ENCODE peak calls at places on chromosomes 13 and 19, in seven cellular contexts. J, I, O, Y, E, B and T are unnamed samples.

GRCh38 chr19:898663-899062 is 5.4 kb downstream of the RNU6-9 start:
- DNase-seq in I (no peak), O (no peak), Y (no peak), E (no peak), J (peak), B (peak), T (no peak)

GRCh38 chr13:109616021-109616420 is 170.4 kb downstream of the IRS2 start:
- DNase-seq in Y (no peak), I (no peak), O (no peak), B (no peak), J (no peak), E (no peak), T (no peak)

GRCh38 chr13:22592515-22592914 is 588.3 kb upstream of the SGCG start:
- DNase-seq in I (no peak), O (no peak), E (no peak), Y (peak), B (no peak), J (no peak), T (no peak)

GRCh38 chr19:38736413-38737280 is 7.6 kb downstream of the CAPN12 start:
- DNase-seq in Y (no peak), I (peak), E (peak), B (peak), J (peak), O (no peak), T (peak)

GRCh38 chr19:16496613-16496983 is 404 bp downstream of the C19orf44 start:
- DNase-seq in B (no peak), E (no peak), I (peak), O (no peak), J (no peak), Y (no peak), T (no peak)

GRCh38 chr13:89163081-89163480 is 1491.9 kb downstream of the SLITRK5 start:
- DNase-seq in B (peak), E (no peak), J (no peak), I (no peak), Y (no peak), O (no peak), T (no peak)

GRCh38 chr13:98509271-98510155 is 67.4 kb downstream of the STK24 start:
- DNase-seq in B (no peak), E (no peak), Y (peak), O (no peak), I (peak), J (no peak), T (no peak)

GRCh38 chr13:114020750-114021463 is 47.0 kb upstream of the C13orf46 start:
- DNase-seq in E (no peak), I (no peak), O (no peak), J (no peak), Y (no peak), B (no peak), T (no peak)

GRCh38 chr19:43841990-43842389 is 14.9 kb downstream of the ZNF283 start:
- DNase-seq in B (no peak), O (no peak), J (no peak), E (no peak), Y (no peak), I (no peak), T (no peak)

GRCh38 chr13:32248789-32249188 is 66.4 kb downstream of the ZAR1L start:
- DNase-seq in B (no peak), E (no peak), J (no peak), Y (peak), O (no peak), I (no peak), T (no peak)

GRCh38 chr13:107144432-107144831 is 576.5 kb upstream of the ARGLU1 start:
- DNase-seq in I (no peak), E (no peak), J (no peak), Y (no peak), B (no peak), O (no peak), T (no peak)

GRCh38 chr13:67231481-67231940 is 1.4 kb upstream of the PCDH9 start:
- DNase-seq in O (no peak), J (no peak), B (no peak), Y (no peak), E (no peak), I (no peak), T (no peak)

GRCh38 chr19:4294389-4294788 is 7.8 kb downstream of the TMIGD2 start:
- DNase-seq in O (no peak), J (no peak), B (no peak), E (no peak), Y (no peak), I (no peak), T (no peak)

GRCh38 chr19:2491130-2491801 is 15.3 kb downstream of the GADD45B start:
- DNase-seq in Y (no peak), B (no peak), J (no peak), E (no peak), O (no peak), I (peak), T (no peak)